ENCODE peak calls at places on chromosome 15, in five cellular contexts. W is activated CD4-positive, alpha-beta T cell treated with anti-CD3 and anti-CD28 coated beads, Interleukin-2, amount 50 U/mL, for 24 hours; E is right lobe of liver; Q is stimulated activated CD8-positive, alpha-beta memory T cell treated with anti-CD3 and anti-CD28 coated beads, Interleukin-4, amount 100 ng/mL, for 1 hour; V is uterus. G is an unnamed sample.

GRCh38 chr15:90659481-90659880 is 57.7 kb upstream of the BLM start:
- DNase-seq in W (no peak), E (no peak), Q (no peak), V (no peak), G (no peak)

GRCh38 chr15:90287096-90287495 is 21.6 kb downstream of the NGRN start:
- DNase-seq in W (no peak), E (no peak), Q (no peak), V (no peak), G (no peak)

GRCh38 chr15:27725733-27726132 is 373.4 kb downstream of the OCA2 start:
- DNase-seq in W (no peak), E (no peak), Q (no peak), V (no peak), G (no peak)

GRCh38 chr15:62524848-62525247 is 359.8 kb upstream of the C2CD4B start:
- DNase-seq in W (no peak), E (no peak), Q (no peak), V (no peak), G (no peak)

GRCh38 chr15:66923438-66923881 is 141.9 kb upstream of the SMAD3 start:
- DNase-seq in W (no peak), E (no peak), Q (no peak), V (no peak), G (peak; percentile 32)

GRCh38 chr15:32715276-32715675 is 2.5 kb upstream of the GREM1 start:
- DNase-seq in W (no peak), E (no peak), Q (no peak), V (no peak), G (no peak)

GRCh38 chr15:37490707-37491106 is 390.4 kb upstream of the MEIS2 start:
- DNase-seq in W (no peak), E (no peak), Q (no peak), V (no peak), G (no peak)

GRCh38 chr15:68488290-68488689 is 56.3 kb upstream of the ITGA11 start:
- DNase-seq in W (no peak), E (no peak), Q (no peak), V (no peak), G (no peak)

GRCh38 chr15:69388259-69388658 is 25.9 kb upstream of the KIF23 start:
- DNase-seq in W (no peak), E (no peak), Q (no peak), V (no peak), G (no peak)

GRCh38 chr15:31214864-31215489 is 111.7 kb upstream of the KLF13 start:
- DNase-seq in W (no peak), E (peak; percentile 93), Q (no peak), V (peak; percentile 63), G (peak; percentile 92)

GRCh38 chr15:37079726-37080125 is 20.6 kb downstream of the MEIS2 start:
- DNase-seq in W (no peak), E (no peak), Q (no peak), V (no peak), G (no peak)

GRCh38 chr15:87863152-87863551 is 393.4 kb downstream of the NTRK3 start:
- DNase-seq in W (no peak), E (no peak), Q (no peak), V (no peak), G (no peak)

GRCh38 chr15:47293763-47294162 is 423.5 kb upstream of the SEMA6D start:
- DNase-seq in W (no peak), E (peak; percentile 77), Q (no peak), V (peak; percentile 19), G (peak; percentile 83)